ENCODE peak calls at places on chromosomes 7 and 10, in nine cellular contexts. E, S, F, N, D, R, B, I and U are unnamed samples.

GRCh38 chr7:143519411-143520131 is 41.9 kb downstream of the TAS2R41 start:
- DNase-seq in B (no peak), D (no peak), N (no peak), I (peak), E (peak), F (no peak), R (no peak), S (no peak), U (no peak)

GRCh38 chr10:77784856-77785255 is 141.7 kb downstream of the DLG5 start:
- DNase-seq in S (no peak), N (no peak), D (no peak), R (no peak), E (peak), B (no peak), F (peak), I (no peak), U (no peak)

GRCh38 chr7:2043316-2044039 is 189.3 kb downstream of the MAD1L1 start:
- DNase-seq in N (no peak), I (no peak), B (peak), D (no peak), F (no peak), R (no peak), E (no peak), S (no peak), U (no peak)

GRCh38 chr7:151342811-151343210 is 1.2 kb downstream of the NUB1 start:
- DNase-seq in N (no peak), E (no peak), D (no peak), S (no peak), I (no peak), F (no peak), B (no peak), R (no peak), U (no peak)

GRCh38 chr10:131277278-131277677 is 34.2 kb downstream of the TCERG1L start:
- DNase-seq in B (no peak), R (no peak), F (no peak), S (no peak), E (no peak), I (no peak), D (no peak), N (no peak), U (no peak)

GRCh38 chr10:79223346-79224048 is 123.8 kb upstream of the PPIF start:
- DNase-seq in B (no peak), E (peak), N (no peak), S (no peak), D (no peak), R (no peak), I (peak), F (peak), U (no peak)

GRCh38 chr10:91604936-91605534 is 27.8 kb downstream of the PPP1R3C start:
- DNase-seq in F (no peak), R (peak), D (no peak), B (no peak), I (no peak), S (no peak), N (no peak), E (peak), U (no peak)

GRCh38 chr7:151570366-151570915 is 50.7 kb upstream of the RHEB start:
- DNase-seq in B (no peak), I (no peak), S (no peak), D (no peak), E (peak), F (no peak), N (no peak), R (peak), U (no peak)

GRCh38 chr10:102984086-102984485 is 66.0 kb downstream of the CNNM2 start:
- DNase-seq in I (no peak), E (no peak), D (no peak), S (no peak), N (no peak), R (no peak), F (no peak), B (no peak), U (no peak)